ENCODE peak calls at places on chromosomes 7 and 10, in four cellular contexts. S is HCT116; Z is transverse colon; A is effector memory CD4-positive, alpha-beta T cell. Y is an unnamed sample.

GRCh38 chr10:21533577-21534475 is at the start of gene MLLT10:
- DNase-seq in A (peak), S (peak), Z (peak), Y (peak)

GRCh38 chr10:29947701-29948060 is 111.7 kb downstream of the JCAD start:
- DNase-seq in Z (no peak), S (no peak), A (no peak), Y (no peak)

GRCh38 chr7:116554911-116555310 is 30.1 kb downstream of the CAV1 start:
- DNase-seq in A (no peak), S (no peak), Z (no peak), Y (no peak)

GRCh38 chr10:124185074-124185473 is 91.7 kb upstream of the CHST15 start:
- DNase-seq in S (no peak), Z (no peak), A (no peak), Y (no peak)

GRCh38 chr10:128220011-128220410 is 93.8 kb upstream of the MKI67 start:
- DNase-seq in Z (peak), S (no peak), A (no peak), Y (no peak)

GRCh38 chr7:11579141-11579540 is 252.9 kb downstream of the THSD7A start:
- DNase-seq in Z (no peak), A (no peak), S (no peak), Y (no peak)

GRCh38 chr10:117214401-117214800 is 17.1 kb downstream of the KCNK18 start:
- DNase-seq in A (no peak), Z (no peak), S (no peak), Y (no peak)

GRCh38 chr7:139131622-139132021 is 22.1 kb upstream of the ZC3HAV1 start:
- DNase-seq in Z (no peak), A (no peak), S (no peak), Y (no peak)

GRCh38 chr10:37930423-37930822 is 46.0 kb downstream of the ZNF25 start:
- DNase-seq in A (no peak), Z (no peak), S (no peak), Y (no peak)

GRCh38 chr7:65397730-65398142 is 24.1 kb downstream of the ZNF92 start:
- DNase-seq in S (no peak), A (no peak), Z (no peak), Y (no peak)

GRCh38 chr7:90999989-91000979 is 263.9 kb upstream of the FZD1 start:
- DNase-seq in A (no peak), S (no peak), Z (no peak), Y (no peak)

GRCh38 chr7:98119257-98119918 is 12.7 kb downstream of the LMTK2 start:
- DNase-seq in Z (no peak), A (no peak), S (no peak), Y (no peak)

GRCh38 chr10:94010886-94011285 is 17.2 kb downstream of the PLCE1 start:
- DNase-seq in S (no peak), Z (no peak), A (no peak), Y (no peak)

GRCh38 chr7:80942261-80943041 is 23.6 kb upstream of the SEMA3C start:
- DNase-seq in S (peak), A (no peak), Z (peak), Y (peak)

GRCh38 chr7:26376208-26376917 is 84.7 kb downstream of the SNX10 start:
- DNase-seq in Z (peak), S (no peak), A (no peak), Y (peak)

GRCh38 chr10:84214612-84215235 is 10.6 kb downstream of the LRIT2 start:
- DNase-seq in A (no peak), S (peak), Z (peak), Y (no peak)

GRCh38 chr7:128937271-128937646 is 468 bp upstream of the IRF5 start:
- DNase-seq in A (no peak), Z (no peak), S (no peak), Y (no peak)

GRCh38 chr10:32990811-32991210 is 32.8 kb upstream of the ITGB1 start:
- DNase-seq in A (no peak), Z (no peak), S (no peak), Y (no peak)

GRCh38 chr7:105015631-105015965 is 1.6 kb downstream of the KMT2E start:
- DNase-seq in S (no peak), Z (peak), A (no peak), Y (peak)

GRCh38 chr10:91493313-91493712 is 83.2 kb downstream of the HECTD2 start:
- DNase-seq in S (peak), A (no peak), Z (no peak), Y (no peak)

GRCh38 chr7:1604383-1604782 is 34.6 kb upstream of the PSMG3 start:
- DNase-seq in Z (no peak), A (no peak), S (no peak), Y (peak)

GRCh38 chr10:26721561-26721960 is 24.1 kb downstream of the PDSS1 start:
- DNase-seq in Z (no peak), A (peak), S (no peak), Y (no peak)

GRCh38 chr7:95478139-95479037 is 7.4 kb upstream of the ASB4 start:
- DNase-seq in S (no peak), Z (peak), A (no peak), Y (peak)

GRCh38 chr7:14751461-14751860 is 151.1 kb downstream of the DGKB start:
- DNase-seq in A (no peak), Z (no peak), S (no peak), Y (no peak)

GRCh38 chr7:111238891-111239290 is 148.0 kb downstream of the LRRN3 start:
- DNase-seq in Z (no peak), S (no peak), A (no peak), Y (no peak)

GRCh38 chr10:50577681-50578350 is 45.9 kb downstream of the SGMS1 start:
- DNase-seq in Z (peak), A (no peak), S (no peak), Y (no peak)

DNA sequence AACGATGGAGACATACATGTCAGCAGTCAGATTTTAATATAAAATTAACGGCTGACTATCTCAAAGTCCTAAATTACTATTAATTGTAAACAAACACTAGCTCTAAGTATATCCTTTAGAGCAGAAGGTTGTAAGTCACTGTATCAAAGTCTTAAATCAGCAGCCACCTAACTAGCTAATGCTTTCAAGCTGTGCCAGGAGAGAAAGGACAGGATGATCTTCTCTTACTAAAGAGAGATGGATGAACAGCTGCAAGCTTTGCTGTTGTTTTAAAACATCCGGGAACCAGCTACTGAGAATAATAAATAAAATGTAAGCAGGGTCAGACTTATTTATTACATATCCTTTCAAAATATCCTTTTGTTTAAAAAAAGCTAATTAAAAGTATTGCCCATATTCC is 24.0 kb upstream of the ABLIM1 start:
- DNase-seq in Z (no peak), S (no peak), A (no peak), Y (no peak)
- H3K4me3 ChIP-seq in Z (no peak), S (no peak), A (no peak), Y (no peak)

DNA sequence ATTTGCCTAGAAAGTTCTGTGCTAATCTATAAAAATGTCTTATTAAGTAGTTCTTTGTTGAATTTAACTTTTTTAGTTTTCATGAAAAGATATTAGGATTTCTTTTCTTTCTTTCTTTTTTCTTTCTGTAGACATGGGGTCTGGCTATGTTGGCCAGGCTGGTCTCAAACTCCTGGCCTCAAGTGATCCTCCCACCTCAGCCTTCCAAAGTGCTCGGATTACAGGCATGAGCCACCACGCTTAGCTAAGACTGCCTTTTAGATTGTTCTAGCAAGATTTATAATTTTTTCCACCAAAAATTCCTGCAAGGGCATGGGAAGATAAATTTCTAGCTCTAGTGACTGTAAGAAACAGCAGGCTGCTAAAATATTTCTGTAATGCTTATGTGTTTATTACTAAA is 140.5 kb downstream of the WDR37 start:
- DNase-seq in S (no peak), Z (no peak), A (no peak), Y (no peak)
- H3K4me3 ChIP-seq in S (no peak), Z (no peak), A (no peak), Y (no peak)

DNA sequence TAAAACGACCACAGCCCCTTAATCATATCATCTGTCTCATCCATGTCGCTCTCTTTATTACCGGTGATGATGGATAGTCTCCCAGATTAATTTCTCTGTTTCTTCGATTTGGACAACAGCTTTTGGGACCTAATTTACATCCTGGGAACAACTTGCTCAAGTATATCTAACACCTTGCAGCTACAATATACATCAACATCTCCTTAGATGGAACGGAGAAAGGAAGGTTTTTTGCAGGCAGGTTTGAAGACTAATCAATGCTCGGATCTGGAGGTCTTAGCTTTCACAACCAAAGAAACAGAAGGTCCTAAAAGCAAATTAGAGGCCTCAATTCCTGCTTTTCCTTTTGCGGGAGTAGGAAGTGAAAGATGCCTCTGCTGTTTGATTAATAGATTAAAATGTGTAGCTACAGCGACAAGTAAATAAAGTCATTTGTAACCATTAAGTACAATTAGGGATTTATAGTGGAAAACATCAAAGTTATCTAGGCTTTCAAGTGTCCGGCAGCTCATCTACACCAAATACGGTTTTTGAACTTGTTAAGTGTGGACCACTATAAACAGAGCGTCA is 3.7 kb upstream of the SP8 start:
- DNase-seq in Z (no peak), A (no peak), S (no peak), Y (no peak)
- H3K4me3 ChIP-seq in Z (no peak), A (no peak), S (no peak), Y (no peak)

GRCh38 chr7:84088669-84089278 is 105.8 kb downstream of the SEMA3A start:
- DNase-seq in S (no peak), A (no peak), Z (no peak), Y (no peak)

GRCh38 chr7:84092207-84092606 is 102.4 kb downstream of the SEMA3A start:
- DNase-seq in S (no peak), Z (no peak), A (no peak), Y (no peak)

GRCh38 chr7:84091318-84091717 is 103.3 kb downstream of the SEMA3A start:
- DNase-seq in Z (no peak), A (no peak), S (no peak), Y (no peak)
- H3K4me3 ChIP-seq in Z (no peak), A (no peak), S (no peak), Y (no peak)

GRCh38 chr10:17673517-17674051 is 29.6 kb downstream of the STAM start:
- DNase-seq in S (peak), Z (no peak), A (no peak), Y (no peak)
- H3K4me3 ChIP-seq in S (peak), Z (no peak), A (no peak), Y (no peak)

GRCh38 chr10:3827266-3827665 is 42.3 kb upstream of the KLF6 start:
- DNase-seq in A (no peak), Z (no peak), S (no peak), Y (no peak)
- H3K4me3 ChIP-seq in A (no peak), Z (no peak), S (no peak), Y (no peak)

Y was measured in upper lobe of left lung.